ENCODE peak calls at places on chromosomes 16 and 17, in four cellular contexts. One of them, this sample, is unnamed.

GRCh38 chr16:12315330-12316138 is 339.0 kb downstream of the SNX29 start:
- DNase-seq in GM23338: no peak
- DNase-seq in pancreas: no peak
- DNase-seq in esophagus squamous epithelium: no peak
- DNase-seq in this sample: no peak

GRCh38 chr17:32943206-32943605 is 15.3 kb downstream of the TMEM98 start:
- DNase-seq in GM23338: no peak
- DNase-seq in pancreas: peak; percentile 64
- DNase-seq in esophagus squamous epithelium: no peak
- DNase-seq in this sample: no peak

GRCh38 chr16:57725077-57725953 is 10.3 kb upstream of the KATNB1 start:
- DNase-seq in GM23338: no peak
- DNase-seq in pancreas: peak; percentile 3
- DNase-seq in esophagus squamous epithelium: no peak
- DNase-seq in this sample: no peak

GRCh38 chr16:56603589-56603988 is 4.8 kb upstream of the MT2A start:
- DNase-seq in GM23338: peak; percentile 80
- DNase-seq in pancreas: no peak
- DNase-seq in esophagus squamous epithelium: no peak
- DNase-seq in this sample: no peak

GRCh38 chr16:86923656-86924055 is 345.3 kb downstream of the FOXL1 start:
- DNase-seq in GM23338: no peak
- DNase-seq in pancreas: no peak
- DNase-seq in esophagus squamous epithelium: no peak
- DNase-seq in this sample: no peak

GRCh38 chr16:4139968-4140367 is 23.7 kb upstream of the ADCY9 start:
- DNase-seq in GM23338: no peak
- DNase-seq in pancreas: no peak
- DNase-seq in esophagus squamous epithelium: no peak
- DNase-seq in this sample: no peak

GRCh38 chr16:87119748-87120147 is 197.4 kb downstream of the C16orf95 start:
- DNase-seq in GM23338: no peak
- DNase-seq in pancreas: no peak
- DNase-seq in esophagus squamous epithelium: no peak
- DNase-seq in this sample: no peak

GRCh38 chr16:75296606-75297005 is 45.2 kb upstream of the BCAR1 start:
- DNase-seq in GM23338: no peak
- DNase-seq in pancreas: no peak
- DNase-seq in esophagus squamous epithelium: no peak
- DNase-seq in this sample: no peak

GRCh38 chr17:82031885-82032627 is 578 bp downstream of the RAC3 start:
- DNase-seq in GM23338: peak; percentile 86
- DNase-seq in pancreas: no peak
- DNase-seq in esophagus squamous epithelium: no peak
- DNase-seq in this sample: no peak

GRCh38 chr17:72715906-72716572 is 376.4 kb downstream of the SLC39A11 start:
- DNase-seq in GM23338: no peak
- DNase-seq in pancreas: no peak
- DNase-seq in esophagus squamous epithelium: no peak
- DNase-seq in this sample: no peak

GRCh38 chr16:83473926-83474660 is 333.7 kb upstream of the HSBP1 start:
- DNase-seq in GM23338: no peak
- DNase-seq in pancreas: no peak
- DNase-seq in esophagus squamous epithelium: no peak
- DNase-seq in this sample: no peak

DNA sequence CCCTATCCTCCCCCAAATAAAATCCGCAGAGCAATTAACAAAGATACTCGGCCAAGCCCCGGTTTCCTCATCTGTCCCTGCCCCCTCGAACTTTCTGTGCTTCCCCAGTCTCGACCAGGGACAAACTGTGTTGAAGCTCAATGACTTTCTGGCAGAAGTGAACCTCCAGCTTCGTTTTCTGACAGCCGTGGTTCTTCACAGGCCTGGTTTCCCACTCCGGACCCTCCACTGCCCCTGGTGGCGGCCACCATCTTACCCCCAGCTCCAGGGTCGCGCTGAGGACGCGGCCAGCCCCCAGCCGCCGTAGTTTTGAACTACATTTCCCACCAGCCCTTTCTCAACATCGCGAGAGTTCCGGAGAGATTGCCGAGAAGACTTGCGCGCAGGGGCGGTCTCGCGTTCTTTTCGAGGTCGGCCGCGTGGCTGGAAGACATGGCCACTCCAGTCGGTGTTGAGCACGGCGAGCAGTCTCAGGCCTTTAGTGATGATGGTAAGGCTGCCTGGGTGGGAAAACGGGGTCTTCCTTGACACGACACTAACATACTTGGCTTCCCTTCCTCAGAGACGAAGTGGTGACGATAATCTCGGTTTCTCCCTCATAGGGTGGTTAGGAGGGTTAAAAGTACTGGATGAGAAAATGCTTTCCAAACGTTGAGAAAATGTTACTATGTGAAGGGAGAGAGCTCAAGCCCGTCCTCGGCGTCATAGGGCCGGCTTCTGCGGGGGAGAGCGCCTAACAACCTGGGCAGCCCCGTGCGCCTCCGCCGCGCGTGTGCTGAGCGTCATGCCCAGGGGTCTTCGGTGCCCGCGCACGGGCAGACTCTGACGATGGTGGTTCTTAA is 17.7 kb downstream of the PRCD start:
- DNase-seq in GM23338: peak; percentile 99
- DNase-seq in pancreas: peak; percentile 96
- DNase-seq in esophagus squamous epithelium: peak; percentile 73
- DNase-seq in this sample: peak; percentile 88
- TF ChIP-seq CTCF in GM23338: peak; percentile 54
- TF ChIP-seq CTCF in pancreas: no peak
- TF ChIP-seq CTCF in esophagus squamous epithelium: peak; percentile 74
- TF ChIP-seq CTCF in this sample: peak; percentile 61

GRCh38 chr16:29784901-29785500 is 5.5 kb upstream of the KIF22 start:
- DNase-seq in GM23338: peak; percentile 97
- DNase-seq in pancreas: peak; percentile 88
- DNase-seq in esophagus squamous epithelium: no peak
- DNase-seq in this sample: no peak
- H3K4me3 ChIP-seq in GM23338: peak overlapping the region; percentile 51
- H3K4me3 ChIP-seq in pancreas: no peak overlapping the region
- H3K4me3 ChIP-seq in esophagus squamous epithelium: peak overlapping the region; percentile 4
- H3K4me3 ChIP-seq in this sample: peak overlapping the region; percentile 65

DNA sequence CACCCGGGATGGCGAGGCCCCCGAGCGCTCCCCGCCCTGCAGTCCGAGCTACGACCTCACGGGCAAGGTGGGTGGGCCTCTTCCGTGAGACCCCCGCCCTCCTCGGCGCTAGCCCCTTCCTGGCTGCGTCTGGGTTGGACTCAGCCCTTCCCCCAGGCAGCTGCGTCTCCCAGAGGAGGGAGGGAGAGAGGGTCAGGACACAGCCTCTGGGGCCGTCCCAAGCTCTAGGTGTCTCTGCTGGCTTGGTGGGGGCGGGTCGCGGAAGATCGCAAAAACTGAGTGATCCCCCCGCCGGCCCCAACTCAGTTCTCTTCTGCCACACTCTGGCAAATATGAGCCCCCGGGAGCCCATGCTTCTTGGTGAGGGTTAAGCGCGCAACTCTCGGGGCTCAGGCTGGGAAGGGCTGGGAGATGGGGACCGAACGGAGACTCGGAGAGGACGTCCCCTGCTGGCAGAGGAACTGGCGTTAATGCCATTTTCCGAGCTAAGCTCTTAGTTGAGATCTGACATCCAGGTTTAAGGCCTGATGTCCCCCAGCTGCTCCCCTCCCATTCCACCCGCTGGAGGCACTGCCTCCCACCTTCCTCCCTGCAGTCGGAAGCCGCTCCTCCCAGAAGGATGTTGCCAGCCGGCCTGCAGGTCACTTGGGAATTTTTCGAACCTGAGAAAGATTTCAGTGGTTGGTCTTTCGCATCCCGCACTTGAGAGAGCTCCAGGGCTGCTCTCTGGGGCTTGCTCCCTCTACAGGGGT is 419 bp downstream of the RAB37 start:
- DNase-seq in GM23338: peak; percentile 92
- DNase-seq in pancreas: no peak
- DNase-seq in esophagus squamous epithelium: no peak
- DNase-seq in this sample: no peak
- TF ChIP-seq CTCF in GM23338: peak; percentile 73
- TF ChIP-seq CTCF in pancreas: no peak
- TF ChIP-seq CTCF in esophagus squamous epithelium: peak; percentile 17
- TF ChIP-seq CTCF in this sample: no peak

GRCh38 chr17:35359396-35359795 is 14.0 kb downstream of the SLFN11 start:
- DNase-seq in GM23338: peak; percentile 39
- DNase-seq in pancreas: no peak
- DNase-seq in esophagus squamous epithelium: no peak
- DNase-seq in this sample: no peak

DNA sequence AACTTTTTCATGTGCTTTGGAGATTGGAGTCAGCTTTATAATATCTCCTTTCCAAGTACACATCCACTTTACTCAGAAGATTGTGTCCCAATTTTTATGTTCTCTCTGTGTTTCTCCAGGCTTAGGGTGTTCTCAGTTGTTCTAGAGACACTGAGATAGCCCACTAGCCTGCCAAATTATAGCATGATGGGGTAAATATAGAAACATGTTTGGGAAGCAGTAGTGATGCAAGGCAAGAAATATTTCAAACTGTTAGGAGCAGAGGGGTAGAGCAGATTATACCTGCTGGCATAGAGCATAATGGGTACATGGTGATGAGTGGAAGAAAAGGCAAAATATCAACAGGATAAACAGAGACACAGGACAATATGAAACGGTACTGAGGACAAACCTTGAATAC is 12.4 kb downstream of the SLFN11 start:
- DNase-seq in GM23338: no peak
- DNase-seq in pancreas: no peak
- DNase-seq in esophagus squamous epithelium: no peak
- DNase-seq in this sample: no peak
- H3K4me3 ChIP-seq in GM23338: no peak overlapping the region
- H3K4me3 ChIP-seq in pancreas: no peak overlapping the region
- H3K4me3 ChIP-seq in esophagus squamous epithelium: no peak overlapping the region
- H3K4me3 ChIP-seq in this sample: no peak overlapping the region

This sample was measured in thoracic aorta.